ENCODE peak calls at places on chromosomes 13 and 19, in nine cellular contexts. One of them, this sample, is unnamed.

GRCh38 chr13:50396001-50396400 is 380.8 kb downstream of the KCNRG start:
- DNase-seq in HCT116: no peak
- DNase-seq in CD8-positive, alpha-beta T cell: no peak
- DNase-seq in lower lobe of right lung: no peak
- DNase-seq in sigmoid colon: no peak
- DNase-seq in thoracic aorta: no peak
- DNase-seq in IMR-90: no peak
- DNase-seq in ascending aorta: no peak
- DNase-seq in PC-9: no peak
- DNase-seq in this sample: no peak

GRCh38 chr13:27619711-27620376 is 485 bp downstream of the LNX2 start:
- DNase-seq in HCT116: no peak
- DNase-seq in CD8-positive, alpha-beta T cell: peak; percentile 23
- DNase-seq in lower lobe of right lung: peak; percentile 70
- DNase-seq in sigmoid colon: peak; percentile 81
- DNase-seq in thoracic aorta: no peak
- DNase-seq in IMR-90: peak; percentile 21
- DNase-seq in ascending aorta: no peak
- DNase-seq in PC-9: no peak
- DNase-seq in this sample: no peak

GRCh38 chr13:80524447-80525215 is 183.7 kb upstream of the SPRY2 start:
- DNase-seq in HCT116: peak; percentile 15
- DNase-seq in CD8-positive, alpha-beta T cell: no peak
- DNase-seq in lower lobe of right lung: no peak
- DNase-seq in sigmoid colon: no peak
- DNase-seq in thoracic aorta: no peak
- DNase-seq in IMR-90: no peak
- DNase-seq in ascending aorta: no peak
- DNase-seq in PC-9: no peak
- DNase-seq in this sample: no peak

GRCh38 chr19:19217110-19217509 is 5.4 kb downstream of the NCAN start:
- DNase-seq in HCT116: peak; percentile 75
- DNase-seq in CD8-positive, alpha-beta T cell: no peak
- DNase-seq in lower lobe of right lung: no peak
- DNase-seq in sigmoid colon: no peak
- DNase-seq in thoracic aorta: no peak
- DNase-seq in IMR-90: peak; percentile 16
- DNase-seq in ascending aorta: no peak
- DNase-seq in PC-9: peak; percentile 71
- DNase-seq in this sample: no peak

GRCh38 chr19:4518345-4519171 is at the start of gene PLIN4:
- DNase-seq in HCT116: no peak
- DNase-seq in CD8-positive, alpha-beta T cell: no peak
- DNase-seq in lower lobe of right lung: no peak
- DNase-seq in sigmoid colon: peak; percentile 97
- DNase-seq in thoracic aorta: no peak
- DNase-seq in IMR-90: peak; percentile 38
- DNase-seq in ascending aorta: no peak
- DNase-seq in PC-9: peak; percentile 58
- DNase-seq in this sample: no peak

GRCh38 chr13:48009298-48009697 is 8.2 kb upstream of the SUCLA2 start:
- DNase-seq in HCT116: no peak
- DNase-seq in CD8-positive, alpha-beta T cell: no peak
- DNase-seq in lower lobe of right lung: no peak
- DNase-seq in sigmoid colon: no peak
- DNase-seq in thoracic aorta: no peak
- DNase-seq in IMR-90: peak; percentile 51
- DNase-seq in ascending aorta: no peak
- DNase-seq in PC-9: peak; percentile 97
- DNase-seq in this sample: no peak

GRCh38 chr19:38550376-38550775 is 67.4 kb downstream of the MAP4K1 start:
- DNase-seq in HCT116: no peak
- DNase-seq in CD8-positive, alpha-beta T cell: no peak
- DNase-seq in lower lobe of right lung: no peak
- DNase-seq in sigmoid colon: no peak
- DNase-seq in thoracic aorta: no peak
- DNase-seq in IMR-90: no peak
- DNase-seq in ascending aorta: no peak
- DNase-seq in PC-9: no peak
- DNase-seq in this sample: no peak

GRCh38 chr19:47681936-47682335 is 31.3 kb upstream of the EHD2 start:
- DNase-seq in HCT116: no peak
- DNase-seq in CD8-positive, alpha-beta T cell: no peak
- DNase-seq in lower lobe of right lung: no peak
- DNase-seq in sigmoid colon: no peak
- DNase-seq in thoracic aorta: no peak
- DNase-seq in IMR-90: no peak
- DNase-seq in ascending aorta: no peak
- DNase-seq in PC-9: no peak
- DNase-seq in this sample: no peak

GRCh38 chr13:41919741-41920487 is 41.0 kb downstream of the VWA8 start:
- DNase-seq in HCT116: no peak
- DNase-seq in CD8-positive, alpha-beta T cell: no peak
- DNase-seq in lower lobe of right lung: no peak
- DNase-seq in sigmoid colon: no peak
- DNase-seq in thoracic aorta: no peak
- DNase-seq in IMR-90: no peak
- DNase-seq in ascending aorta: no peak
- DNase-seq in PC-9: no peak
- DNase-seq in this sample: no peak

GRCh38 chr13:100533588-100534041 is 55.0 kb downstream of the GGACT start:
- DNase-seq in HCT116: no peak
- DNase-seq in CD8-positive, alpha-beta T cell: no peak
- DNase-seq in lower lobe of right lung: peak; percentile 61
- DNase-seq in sigmoid colon: no peak
- DNase-seq in thoracic aorta: no peak
- DNase-seq in IMR-90: no peak
- DNase-seq in ascending aorta: no peak
- DNase-seq in PC-9: no peak
- DNase-seq in this sample: no peak

GRCh38 chr19:34847393-34847792 is 74.4 kb upstream of the ZNF599 start:
- DNase-seq in HCT116: no peak
- DNase-seq in CD8-positive, alpha-beta T cell: no peak
- DNase-seq in lower lobe of right lung: no peak
- DNase-seq in sigmoid colon: no peak
- DNase-seq in thoracic aorta: no peak
- DNase-seq in IMR-90: no peak
- DNase-seq in ascending aorta: no peak
- DNase-seq in PC-9: no peak
- DNase-seq in this sample: no peak

GRCh38 chr19:574658-575526 is 2.5 kb downstream of the BSG start:
- DNase-seq in HCT116: no peak
- DNase-seq in CD8-positive, alpha-beta T cell: no peak
- DNase-seq in lower lobe of right lung: no peak
- DNase-seq in sigmoid colon: no peak
- DNase-seq in thoracic aorta: no peak
- DNase-seq in IMR-90: peak; percentile 59
- DNase-seq in ascending aorta: no peak
- DNase-seq in PC-9: peak; percentile 53
- DNase-seq in this sample: no peak

GRCh38 chr13:31310781-31311180 is 111.0 kb downstream of the B3GLCT start:
- DNase-seq in HCT116: no peak
- DNase-seq in CD8-positive, alpha-beta T cell: no peak
- DNase-seq in lower lobe of right lung: no peak
- DNase-seq in sigmoid colon: no peak
- DNase-seq in thoracic aorta: no peak
- DNase-seq in IMR-90: peak; percentile 1
- DNase-seq in ascending aorta: no peak
- DNase-seq in PC-9: no peak
- DNase-seq in this sample: no peak

GRCh38 chr19:9883231-9883758 is 48.2 kb downstream of the PIN1 start:
- DNase-seq in HCT116: peak; percentile 23
- DNase-seq in CD8-positive, alpha-beta T cell: no peak
- DNase-seq in lower lobe of right lung: no peak
- DNase-seq in sigmoid colon: no peak
- DNase-seq in thoracic aorta: no peak
- DNase-seq in IMR-90: no peak
- DNase-seq in ascending aorta: no peak
- DNase-seq in PC-9: peak; percentile 73
- DNase-seq in this sample: no peak

GRCh38 chr13:28558126-28558525 is 63.2 kb upstream of the FLT1 start:
- DNase-seq in HCT116: no peak
- DNase-seq in CD8-positive, alpha-beta T cell: no peak
- DNase-seq in lower lobe of right lung: no peak
- DNase-seq in sigmoid colon: no peak
- DNase-seq in thoracic aorta: no peak
- DNase-seq in IMR-90: peak; percentile 97
- DNase-seq in ascending aorta: no peak
- DNase-seq in PC-9: no peak
- DNase-seq in this sample: no peak

GRCh38 chr19:10887616-10888367 is 16.4 kb downstream of the CARM1 start:
- DNase-seq in HCT116: no peak
- DNase-seq in CD8-positive, alpha-beta T cell: no peak
- DNase-seq in lower lobe of right lung: no peak
- DNase-seq in sigmoid colon: no peak
- DNase-seq in thoracic aorta: no peak
- DNase-seq in IMR-90: no peak
- DNase-seq in ascending aorta: no peak
- DNase-seq in PC-9: no peak
- DNase-seq in this sample: no peak

GRCh38 chr13:59394526-59394925 is 769.2 kb downstream of the DIAPH3 start:
- DNase-seq in HCT116: no peak
- DNase-seq in CD8-positive, alpha-beta T cell: no peak
- DNase-seq in lower lobe of right lung: no peak
- DNase-seq in sigmoid colon: no peak
- DNase-seq in thoracic aorta: no peak
- DNase-seq in IMR-90: no peak
- DNase-seq in ascending aorta: no peak
- DNase-seq in PC-9: no peak
- DNase-seq in this sample: no peak

GRCh38 chr13:70023506-70023905 is 84.1 kb upstream of the ATXN8OS start:
- DNase-seq in HCT116: no peak
- DNase-seq in CD8-positive, alpha-beta T cell: no peak
- DNase-seq in lower lobe of right lung: no peak
- DNase-seq in sigmoid colon: no peak
- DNase-seq in thoracic aorta: no peak
- DNase-seq in IMR-90: no peak
- DNase-seq in ascending aorta: no peak
- DNase-seq in PC-9: no peak
- DNase-seq in this sample: no peak

GRCh38 chr19:45994456-45994988 is 745 bp upstream of the CCDC61 start:
- DNase-seq in HCT116: no peak
- DNase-seq in CD8-positive, alpha-beta T cell: no peak
- DNase-seq in lower lobe of right lung: no peak
- DNase-seq in sigmoid colon: no peak
- DNase-seq in thoracic aorta: no peak
- DNase-seq in IMR-90: no peak
- DNase-seq in ascending aorta: no peak
- DNase-seq in PC-9: no peak
- DNase-seq in this sample: no peak

GRCh38 chr19:49469828-49470614 is 4.0 kb upstream of the FLT3LG start:
- DNase-seq in HCT116: no peak
- DNase-seq in CD8-positive, alpha-beta T cell: peak; percentile 70
- DNase-seq in lower lobe of right lung: no peak
- DNase-seq in sigmoid colon: no peak
- DNase-seq in thoracic aorta: no peak
- DNase-seq in IMR-90: peak; percentile 32
- DNase-seq in ascending aorta: no peak
- DNase-seq in PC-9: no peak
- DNase-seq in this sample: peak; percentile 58

DNA sequence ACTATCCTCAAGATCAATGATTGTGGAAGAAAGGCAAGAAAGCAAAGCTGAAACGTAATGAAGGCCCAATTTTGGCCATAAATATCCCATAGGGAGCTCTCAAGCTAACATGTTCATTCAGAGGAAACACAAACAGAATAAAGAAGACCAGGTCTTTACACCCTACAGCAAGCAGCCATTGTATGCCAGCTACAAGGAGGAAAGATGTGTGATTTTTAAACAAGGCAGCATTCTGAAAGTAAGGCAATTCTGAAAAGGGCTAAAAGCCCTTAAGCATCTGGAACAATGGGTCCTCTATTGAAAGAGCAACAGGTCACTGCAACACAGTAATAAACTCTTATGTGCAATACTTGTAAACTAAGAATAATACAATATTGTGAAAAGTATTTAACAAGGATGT is 1002.4 kb downstream of the SLITRK1 start:
- DNase-seq in HCT116: no peak
- DNase-seq in CD8-positive, alpha-beta T cell: no peak
- DNase-seq in lower lobe of right lung: no peak
- DNase-seq in sigmoid colon: no peak
- DNase-seq in thoracic aorta: no peak
- DNase-seq in IMR-90: no peak
- DNase-seq in ascending aorta: no peak
- DNase-seq in PC-9: no peak
- DNase-seq in this sample: no peak
- H3K9me3 ChIP-seq in HCT116: no peaks in the 10 kb centered on the region
- H3K9me3 ChIP-seq in CD8-positive, alpha-beta T cell: no peaks in the 10 kb centered on the region
- H3K9me3 ChIP-seq in lower lobe of right lung: no peaks in the 10 kb centered on the region
- H3K9me3 ChIP-seq in sigmoid colon: no peaks in the 10 kb centered on the region
- H3K9me3 ChIP-seq in thoracic aorta: no peaks in the 10 kb centered on the region
- H3K9me3 ChIP-seq in IMR-90: no peaks in the 10 kb centered on the region
- H3K9me3 ChIP-seq in ascending aorta: no peaks in the 10 kb centered on the region
- H3K9me3 ChIP-seq in PC-9: no peaks in the 10 kb centered on the region
- H3K9me3 ChIP-seq in this sample: no peaks in the 10 kb centered on the region

GRCh38 chr19:51539821-51540366 is 8.4 kb upstream of the SIGLEC6 start:
- DNase-seq in HCT116: no peak
- DNase-seq in CD8-positive, alpha-beta T cell: no peak
- DNase-seq in lower lobe of right lung: no peak
- DNase-seq in sigmoid colon: no peak
- DNase-seq in thoracic aorta: no peak
- DNase-seq in IMR-90: no peak
- DNase-seq in ascending aorta: no peak
- DNase-seq in PC-9: no peak
- DNase-seq in this sample: no peak
- H3K9me3 ChIP-seq in HCT116: no peaks in the 10 kb centered on the region
- H3K9me3 ChIP-seq in CD8-positive, alpha-beta T cell: no peaks in the 10 kb centered on the region
- H3K9me3 ChIP-seq in lower lobe of right lung: no peaks in the 10 kb centered on the region
- H3K9me3 ChIP-seq in sigmoid colon: no peaks in the 10 kb centered on the region
- H3K9me3 ChIP-seq in thoracic aorta: no peaks in the 10 kb centered on the region
- H3K9me3 ChIP-seq in IMR-90: no peaks in the 10 kb centered on the region
- H3K9me3 ChIP-seq in ascending aorta: peaks cover 11% of the 10 kb centered on the region
- H3K9me3 ChIP-seq in PC-9: no peaks in the 10 kb centered on the region
- H3K9me3 ChIP-seq in this sample: no peaks in the 10 kb centered on the region

DNA sequence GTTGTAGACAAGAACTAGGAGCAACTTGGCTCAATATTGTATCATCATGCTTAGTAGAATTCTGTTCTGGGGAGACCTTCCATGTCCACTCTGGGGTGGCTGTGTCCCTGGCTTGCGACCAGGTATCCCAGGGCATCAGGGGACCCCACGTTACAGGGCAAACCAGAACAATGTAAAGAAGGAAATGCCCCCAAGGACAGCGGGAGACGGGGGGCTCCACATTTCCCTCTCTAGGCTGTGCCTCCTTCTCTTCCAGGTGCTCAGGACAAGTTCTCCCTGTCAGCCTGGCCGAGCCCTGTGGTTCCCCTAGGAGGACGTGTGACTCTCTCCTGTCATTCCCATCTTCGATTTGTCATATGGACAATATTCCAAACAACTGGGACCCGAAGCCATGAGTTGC is 30.8 kb downstream of the LAIR2 start:
- DNase-seq in HCT116: no peak
- DNase-seq in CD8-positive, alpha-beta T cell: no peak
- DNase-seq in lower lobe of right lung: no peak
- DNase-seq in sigmoid colon: no peak
- DNase-seq in thoracic aorta: no peak
- DNase-seq in IMR-90: no peak
- DNase-seq in ascending aorta: no peak
- DNase-seq in PC-9: no peak
- DNase-seq in this sample: no peak
- H3K9me3 ChIP-seq in HCT116: no peaks in the 10 kb centered on the region
- H3K9me3 ChIP-seq in CD8-positive, alpha-beta T cell: no peaks in the 10 kb centered on the region
- H3K9me3 ChIP-seq in lower lobe of right lung: no peaks in the 10 kb centered on the region
- H3K9me3 ChIP-seq in sigmoid colon: no peaks in the 10 kb centered on the region
- H3K9me3 ChIP-seq in thoracic aorta: no peaks in the 10 kb centered on the region
- H3K9me3 ChIP-seq in IMR-90: peaks cover 22% of the 10 kb centered on the region
- H3K9me3 ChIP-seq in ascending aorta: no peaks in the 10 kb centered on the region
- H3K9me3 ChIP-seq in PC-9: no peaks in the 10 kb centered on the region
- H3K9me3 ChIP-seq in this sample: no peaks in the 10 kb centered on the region

GRCh38 chr19:58291943-58292342 is 13.2 kb downstream of the ZNF8 start:
- DNase-seq in HCT116: no peak
- DNase-seq in CD8-positive, alpha-beta T cell: no peak
- DNase-seq in lower lobe of right lung: no peak
- DNase-seq in sigmoid colon: no peak
- DNase-seq in thoracic aorta: no peak
- DNase-seq in IMR-90: no peak
- DNase-seq in ascending aorta: no peak
- DNase-seq in PC-9: no peak
- DNase-seq in this sample: no peak
- H3K9me3 ChIP-seq in HCT116: peaks cover 37% of the 10 kb centered on the region
- H3K9me3 ChIP-seq in CD8-positive, alpha-beta T cell: peaks cover 22% of the 10 kb centered on the region
- H3K9me3 ChIP-seq in lower lobe of right lung: peaks cover 54% of the 10 kb centered on the region
- H3K9me3 ChIP-seq in sigmoid colon: no peaks in the 10 kb centered on the region
- H3K9me3 ChIP-seq in thoracic aorta: peaks cover 38% of the 10 kb centered on the region
- H3K9me3 ChIP-seq in IMR-90: peaks cover 62% of the 10 kb centered on the region
- H3K9me3 ChIP-seq in ascending aorta: peaks cover 93% of the 10 kb centered on the region
- H3K9me3 ChIP-seq in PC-9: no peaks in the 10 kb centered on the region
- H3K9me3 ChIP-seq in this sample: peaks cover 13% of the 10 kb centered on the region